ENCODE peak calls at places on chromosomes 7 and 10, in four cellular contexts. R, C, S and G are unnamed samples. For H3K4me1, the result is how much of the 10 kb centered on the place peaks cover.

GRCh38 chr7:36777062-36777461 is 52.8 kb upstream of the AOAH start:
- DNase-seq in R (no peak), C (no peak), S (peak), G (no peak)

GRCh38 chr7:157000047-157000726 is 10.3 kb downstream of the MNX1 start:
- DNase-seq in R (peak), C (peak), S (no peak), G (no peak)

GRCh38 chr7:108246227-108246837 is 116.2 kb upstream of the LAMB4 start:
- DNase-seq in R (peak), C (no peak), S (no peak), G (no peak)

GRCh38 chr7:44646176-44646920 is 39.9 kb downstream of the OGDH start:
- DNase-seq in R (no peak), C (no peak), S (no peak), G (no peak)

GRCh38 chr7:129825005-129825553 is 127.7 kb downstream of the UBE2H start:
- DNase-seq in R (peak), C (peak), S (peak), G (peak)

GRCh38 chr10:120426306-120426705 is 30.7 kb upstream of the PLPP4 start:
- DNase-seq in R (no peak), C (no peak), S (no peak), G (no peak)

GRCh38 chr10:17181751-17182150 is 19.7 kb downstream of the TRDMT1 start:
- DNase-seq in R (no peak), C (no peak), S (peak), G (no peak)

GRCh38 chr10:112653215-112653614 is 206.2 kb downstream of the VTI1A start:
- DNase-seq in R (no peak), C (no peak), S (no peak), G (no peak)

GRCh38 chr7:69735582-69735981 is 137.3 kb downstream of the AUTS2 start:
- DNase-seq in R (no peak), C (no peak), S (no peak), G (no peak)

GRCh38 chr7:116534790-116535189 is 10.0 kb downstream of the CAV1 start:
- DNase-seq in R (no peak), C (no peak), S (peak), G (no peak)

GRCh38 chr10:101441539-101442455 is 87.8 kb downstream of the BTRC start:
- DNase-seq in R (peak), C (no peak), S (no peak), G (no peak)

GRCh38 chr7:45161138-45161537 is 3.5 kb downstream of the RAMP3 start:
- DNase-seq in R (no peak), C (no peak), S (no peak), G (no peak)

GRCh38 chr7:19982841-19983835 is 209.7 kb upstream of the TMEM196 start:
- DNase-seq in R (peak), C (peak), S (no peak), G (no peak)

GRCh38 chr7:137633133-137633532 is 213.6 kb downstream of the DGKI start:
- DNase-seq in R (no peak), C (no peak), S (no peak), G (no peak)

GRCh38 chr10:97771913-97772823 is at the start of gene SFRP5:
- DNase-seq in R (peak), C (peak), S (no peak), G (no peak)

GRCh38 chr10:43196131-43196980 is 58.1 kb downstream of the CSGALNACT2 start:
- DNase-seq in R (no peak), C (no peak), S (peak), G (no peak)

DNA sequence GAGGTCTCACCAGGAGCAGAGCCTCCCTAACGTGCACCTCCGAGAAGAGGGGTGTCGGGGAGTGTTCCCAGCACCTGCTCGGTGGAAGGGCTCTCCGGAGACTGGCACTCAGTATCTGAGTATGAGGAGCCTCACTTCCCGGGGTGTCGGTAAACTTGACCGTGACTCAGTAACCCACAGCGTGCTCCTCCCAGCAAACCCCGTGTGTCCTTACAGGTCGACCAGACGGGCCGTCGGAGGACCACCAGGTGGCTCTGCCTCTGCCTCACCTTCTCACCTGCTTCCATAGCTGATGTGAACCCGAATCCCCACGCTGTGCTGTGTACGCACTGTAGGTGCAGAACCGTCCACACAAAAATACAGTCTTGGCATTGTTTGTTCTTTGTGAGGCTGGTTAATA is 29.0 kb upstream of the KNDC1 start:
- DNase-seq in R (no peak), C (no peak), S (peak), G (no peak)
- H3K4me1 ChIP-seq in R (under half), C (under half), S (under half), G (under half)

DNA sequence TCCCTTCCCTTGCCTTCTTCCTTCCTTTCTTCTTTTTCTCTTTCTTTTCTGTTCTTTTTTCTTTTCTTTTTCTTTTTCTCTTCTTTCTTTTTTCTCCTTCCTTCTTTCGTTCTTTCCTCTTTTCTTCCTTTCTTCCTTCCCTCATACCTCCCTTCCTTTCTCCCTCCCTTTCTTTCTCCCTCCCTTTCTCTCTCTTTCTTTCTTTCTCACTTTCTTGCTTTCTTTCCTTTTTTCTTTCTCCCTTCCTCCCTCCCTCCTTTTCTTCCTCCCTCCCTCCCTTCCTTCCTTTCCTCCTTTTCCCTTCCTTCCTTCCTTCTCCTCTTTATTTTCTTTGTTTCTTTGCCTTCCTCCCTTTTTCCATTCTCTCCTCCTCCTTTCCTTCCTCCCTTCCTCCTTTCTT is 96.3 kb downstream of the POM121L12 start:
- DNase-seq in R (no peak), C (no peak), S (no peak), G (no peak)
- TF ChIP-seq CTCF in R (no peak), C (no peak), S (no peak), G (no peak)

GRCh38 chr7:151038951-151039849 is 9.1 kb upstream of the ASIC3 start:
- DNase-seq in R (peak), C (no peak), S (peak), G (no peak)
- TF ChIP-seq POLR2A in R (no peak), C (no peak), S (no peak), G (no peak)

GRCh38 chr10:103197177-103197576 is 4.1 kb upstream of the NT5C2 start:
- DNase-seq in R (peak), C (no peak), S (peak), G (no peak)

GRCh38 chr10:103193107-103193819 is at the start of gene NT5C2:
- DNase-seq in R (peak), C (peak), S (peak), G (no peak)

GRCh38 chr10:103192451-103193106 is 493 bp downstream of the NT5C2 start:
- DNase-seq in R (peak), C (peak), S (peak), G (no peak)

GRCh38 chr10:103192089-103192450 is 1.0 kb downstream of the NT5C2 start:
- DNase-seq in R (no peak), C (no peak), S (no peak), G (no peak)

GRCh38 chr10:103193820-103194529 is 903 bp upstream of the NT5C2 start:
- DNase-seq in R (peak), C (no peak), S (no peak), G (no peak)
- H3K4me1 ChIP-seq in R (under half), C (under half), S (under half), G (under half)

DNA sequence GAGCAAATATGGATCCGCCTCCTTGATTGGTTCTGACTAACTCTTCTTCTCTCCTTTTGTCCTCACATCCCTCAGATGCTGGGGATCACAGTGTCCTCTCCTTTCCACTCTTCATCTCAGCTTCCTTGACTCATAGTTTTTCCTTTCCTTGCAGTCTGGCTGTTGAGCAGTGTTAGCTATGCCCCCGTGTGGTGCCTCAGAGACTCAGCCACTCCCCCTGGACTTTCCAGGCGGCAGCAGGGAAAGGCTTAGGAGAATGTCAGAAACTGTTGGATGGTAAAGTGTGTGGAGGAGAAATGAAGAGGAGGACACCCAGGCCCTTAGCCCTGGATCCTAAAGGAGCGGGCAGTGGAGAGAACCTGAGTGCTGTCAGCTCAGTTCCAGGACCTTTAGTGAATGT is 267.5 kb downstream of the CELF2 start:
- DNase-seq in R (no peak), C (no peak), S (no peak), G (no peak)
- TF ChIP-seq CTCF in R (no peak), C (peak), S (no peak), G (no peak)

GRCh38 chr7:102914585-102914984 is 1.8 kb downstream of the LRRC17 start:
- DNase-seq in R (peak), C (no peak), S (no peak), G (no peak)
- TF ChIP-seq POLR2A in R (no peak), C (no peak), S (no peak), G (no peak)

GRCh38 chr10:77892021-77892739 is 34.4 kb downstream of the DLG5 start:
- DNase-seq in R (peak), C (no peak), S (no peak), G (no peak)
- H3K4me1 ChIP-seq in R (half or more), C (under half), S (under half), G (half or more)

GRCh38 chr7:123715793-123716192 is 33.0 kb downstream of the WASL start:
- DNase-seq in R (no peak), C (no peak), S (no peak), G (no peak)

GRCh38 chr7:123715198-123715597 is 33.6 kb downstream of the WASL start:
- DNase-seq in R (no peak), C (no peak), S (no peak), G (no peak)

GRCh38 chr7:123717689-123718088 is 31.1 kb downstream of the WASL start:
- DNase-seq in R (no peak), C (no peak), S (no peak), G (no peak)

GRCh38 chr7:123718773-123719480 is 29.9 kb downstream of the WASL start:
- DNase-seq in R (no peak), C (no peak), S (no peak), G (no peak)

DNA sequence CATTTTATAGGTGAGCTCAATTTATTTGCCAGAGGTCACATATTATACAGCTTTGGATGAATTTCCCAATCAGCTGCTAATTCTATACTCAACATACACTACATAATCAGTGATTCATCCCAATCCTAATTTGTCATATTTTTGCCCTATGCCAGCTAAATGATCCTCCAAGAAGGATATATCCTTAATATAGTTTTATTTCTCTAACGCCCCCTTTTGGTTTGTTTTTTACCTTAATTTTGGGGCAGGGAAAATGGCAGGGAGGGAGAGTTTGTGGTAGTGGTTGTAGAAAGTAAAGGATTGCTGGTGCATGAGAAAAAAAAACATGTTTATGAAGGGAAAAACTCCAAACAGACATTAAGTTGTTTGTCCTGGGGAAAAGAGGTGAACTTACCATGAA is 31.9 kb downstream of the WASL start:
- DNase-seq in R (no peak), C (no peak), S (no peak), G (no peak)
- TF ChIP-seq CTCF in R (no peak), C (no peak), S (no peak), G (no peak)

GRCh38 chr7:130913721-130914588 is 179.9 kb upstream of the KLF14 start:
- DNase-seq in R (no peak), C (no peak), S (peak), G (no peak)

GRCh38 chr7:130909881-130910672 is 176.1 kb upstream of the KLF14 start:
- DNase-seq in R (no peak), C (no peak), S (no peak), G (no peak)

GRCh38 chr7:130912910-130913720 is 179.1 kb upstream of the KLF14 start:
- DNase-seq in R (peak), C (no peak), S (peak), G (peak)

GRCh38 chr7:130910949-130911944 is 177.2 kb upstream of the KLF14 start:
- DNase-seq in R (no peak), C (no peak), S (no peak), G (no peak)

GRCh38 chr7:130912086-130912909 is 178.3 kb upstream of the KLF14 start:
- DNase-seq in R (no peak), C (no peak), S (no peak), G (no peak)
- TF ChIP-seq POLR2A in R (no peak), C (no peak), S (no peak), G (peak)